ENCODE peak calls at places on chromosomes 1 and 21, in nine cellular contexts. I is CD4-positive, alpha-beta memory T cell; F is Daoy; Q is Ammon's horn; S is breast epithelium; E is activated CD4-positive, alpha-beta memory T cell treated with anti-CD3 and anti-CD28 coated beads for 36 hours; R is lung; L is ACHN; K is NCI-H1105. M is an unnamed sample.

GRCh38 chr1:34268311-34269042 is 91.8 kb downstream of the C1orf94 start:
- DNase-seq in I (no peak), F (peak), Q (peak), S (no peak), E (no peak), R (peak), L (no peak), K (no peak), M (no peak)

GRCh38 chr21:29217818-29218252 is 80.9 kb upstream of the BACH1 start:
- DNase-seq in I (no peak), F (peak), Q (no peak), S (no peak), E (no peak), R (no peak), L (no peak), K (no peak), M (no peak)

GRCh38 chr21:42424848-42425602 is 21.3 kb downstream of the UBASH3A start:
- DNase-seq in I (peak), F (no peak), Q (no peak), S (no peak), E (peak), R (no peak), L (no peak), K (no peak), M (no peak)

GRCh38 chr1:31714442-31715096 is 10.8 kb upstream of the COL16A1 start:
- DNase-seq in I (peak), F (peak), Q (peak), S (no peak), E (peak), R (peak), L (peak), K (peak), M (peak)

GRCh38 chr1:154772056-154772455 is 98.0 kb downstream of the KCNN3 start:
- DNase-seq in I (no peak), F (no peak), Q (no peak), S (no peak), E (no peak), R (no peak), L (no peak), K (no peak), M (no peak)

GRCh38 chr1:198107041-198107440 is 49.8 kb upstream of the NEK7 start:
- DNase-seq in I (no peak), F (peak), Q (no peak), S (no peak), E (no peak), R (no peak), L (no peak), K (no peak), M (no peak)

GRCh38 chr1:26705788-26706237 is 10.0 kb downstream of the ARID1A start:
- DNase-seq in I (no peak), F (peak), Q (no peak), S (no peak), E (no peak), R (no peak), L (peak), K (no peak), M (no peak)

GRCh38 chr1:197787056-197787455 is 11.8 kb upstream of the DENND1B start:
- DNase-seq in I (no peak), F (peak), Q (no peak), S (no peak), E (no peak), R (no peak), L (no peak), K (no peak), M (no peak)

GRCh38 chr1:150352883-150353282 is 11.1 kb upstream of the RPRD2 start:
- DNase-seq in I (no peak), F (no peak), Q (no peak), S (no peak), E (no peak), R (no peak), L (no peak), K (no peak), M (no peak)

GRCh38 chr1:43072314-43072713 is 99.8 kb downstream of the EBNA1BP2 start:
- DNase-seq in I (no peak), F (no peak), Q (no peak), S (no peak), E (no peak), R (no peak), L (no peak), K (no peak), M (no peak)

GRCh38 chr21:14527690-14528652 is 18.1 kb downstream of the SAMSN1 start:
- DNase-seq in I (no peak), F (no peak), Q (no peak), S (no peak), E (no peak), R (no peak), L (no peak), K (no peak), M (no peak)

GRCh38 chr1:152479792-152480595 is 30.6 kb upstream of the LCE5A start:
- DNase-seq in I (peak), F (peak), Q (no peak), S (no peak), E (peak), R (peak), L (peak), K (peak), M (no peak)

GRCh38 chr1:201719812-201720521 is 109.0 kb upstream of the IPO9 start:
- DNase-seq in I (no peak), F (peak), Q (peak), S (no peak), E (no peak), R (no peak), L (no peak), K (no peak), M (no peak)

GRCh38 chr1:41432481-41433280 is 51.8 kb downstream of the EDN2 start:
- DNase-seq in I (peak), F (peak), Q (peak), S (peak), E (peak), R (peak), L (peak), K (peak), M (peak)

GRCh38 chr1:67166196-67166595 is at the start of gene IL23R:
- DNase-seq in I (peak), F (no peak), Q (no peak), S (no peak), E (peak), R (no peak), L (no peak), K (no peak), M (no peak)

GRCh38 chr1:102550729-102551384 is 554.1 kb upstream of the OLFM3 start:
- DNase-seq in I (no peak), F (no peak), Q (no peak), S (no peak), E (peak), R (no peak), L (peak), K (no peak), M (no peak)

GRCh38 chr1:34176830-34177613 is at the start of gene C1orf94:
- DNase-seq in I (no peak), F (no peak), Q (peak), S (no peak), E (no peak), R (no peak), L (no peak), K (no peak), M (no peak)

GRCh38 chr1:92587445-92587844 is 100.7 kb upstream of the GFI1 start:
- DNase-seq in I (no peak), F (no peak), Q (no peak), S (no peak), E (peak), R (no peak), L (no peak), K (no peak), M (no peak)

GRCh38 chr1:64093941-64094340 is 109.5 kb upstream of the UBE2U start:
- DNase-seq in I (no peak), F (no peak), Q (no peak), S (no peak), E (no peak), R (no peak), L (no peak), K (no peak), M (no peak)

GRCh38 chr21:38958940-38959685 is 153.4 kb downstream of the ETS2 start:
- DNase-seq in I (no peak), F (peak), Q (no peak), S (no peak), E (peak), R (peak), L (peak), K (no peak), M (no peak)

GRCh38 chr1:230879781-230880180 is 11.5 kb upstream of the C1orf198 start:
- DNase-seq in I (no peak), F (no peak), Q (no peak), S (no peak), E (no peak), R (no peak), L (no peak), K (no peak), M (no peak)

GRCh38 chr21:22468893-22469292 is 1470.7 kb downstream of the NCAM2 start:
- DNase-seq in I (no peak), F (no peak), Q (no peak), S (no peak), E (no peak), R (no peak), L (no peak), K (no peak), M (no peak)

GRCh38 chr1:11893907-11894251 is 32.3 kb downstream of the KIAA2013 start:
- DNase-seq in I (peak), F (peak), Q (peak), S (no peak), E (peak), R (peak), L (peak), K (peak), M (peak)

GRCh38 chr1:98017184-98017583 is 96.3 kb upstream of the DPYD start:
- DNase-seq in I (no peak), F (no peak), Q (no peak), S (no peak), E (no peak), R (no peak), L (no peak), K (no peak), M (no peak)

GRCh38 chr1:61504840-61505239 is 220.1 kb downstream of the TM2D1 start:
- DNase-seq in I (no peak), F (peak), Q (no peak), S (no peak), E (no peak), R (no peak), L (no peak), K (no peak), M (no peak)

GRCh38 chr1:1539310-1540014 is 962 bp downstream of the TMEM240 start:
- DNase-seq in I (no peak), F (no peak), Q (no peak), S (no peak), E (no peak), R (no peak), L (peak), K (no peak), M (no peak)

GRCh38 chr1:158045639-158046038 is 52.2 kb downstream of the KIRREL1 start:
- DNase-seq in I (no peak), F (peak), Q (no peak), S (no peak), E (no peak), R (no peak), L (peak), K (no peak), M (no peak)

GRCh38 chr1:9252999-9253398 is 18.4 kb downstream of the H6PD start:
- DNase-seq in I (no peak), F (no peak), Q (no peak), S (no peak), E (no peak), R (no peak), L (no peak), K (no peak), M (no peak)

GRCh38 chr21:35616090-35616489 is 444.2 kb downstream of the SETD4 start:
- DNase-seq in I (no peak), F (no peak), Q (peak), S (no peak), E (no peak), R (no peak), L (peak), K (no peak), M (no peak)

GRCh38 chr1:94808682-94809081 is 11.5 kb upstream of the SLC44A3 start:
- DNase-seq in I (no peak), F (no peak), Q (no peak), S (no peak), E (no peak), R (no peak), L (no peak), K (no peak), M (no peak)

GRCh38 chr1:93288558-93288957 is 57.1 kb upstream of the DR1 start:
- DNase-seq in I (no peak), F (peak), Q (no peak), S (no peak), E (no peak), R (peak), L (no peak), K (peak), M (no peak)

GRCh38 chr1:30541721-30542485 is 181.5 kb downstream of the MATN1 start:
- DNase-seq in I (no peak), F (no peak), Q (no peak), S (no peak), E (no peak), R (no peak), L (no peak), K (no peak), M (no peak)

GRCh38 chr1:76115186-76115585 is 40.6 kb downstream of the ST6GALNAC3 start:
- DNase-seq in I (no peak), F (no peak), Q (peak), S (no peak), E (no peak), R (no peak), L (no peak), K (no peak), M (no peak)

GRCh38 chr1:6137758-6138157 is 42.4 kb downstream of the CHD5 start:
- DNase-seq in I (no peak), F (no peak), Q (no peak), S (no peak), E (no peak), R (no peak), L (no peak), K (no peak), M (no peak)

GRCh38 chr1:245682638-245683376 is 528.0 kb downstream of the KIF26B start:
- DNase-seq in I (no peak), F (no peak), Q (no peak), S (no peak), E (no peak), R (no peak), L (no peak), K (no peak), M (no peak)